ENCODE peak calls at places on chromosomes 6 and 20, in ten cellular contexts. P is brain microvascular endothelial cell, M is fibroblast of villous mesenchyme, Q is coronary artery, Z is endodermal cell, S is RWPE2, F is AG04449, K is foreskin fibroblast, N is right lobe of liver, B is AG09309. R is an unnamed sample.

GRCh38 chr6:5968817-5969726 is 37.7 kb downstream of the NRN1 start:
- DNase-seq in S (no peak), K (peak; percentile 18), Q (no peak), Z (peak; percentile 52), M (no peak), B (no peak), P (peak; percentile 20), F (no peak), N (peak; percentile 43), R (no peak)

GRCh38 chr20:6595704-6596103 is 171.8 kb upstream of the BMP2 start:
- DNase-seq in M (no peak), Z (no peak), P (peak; percentile 32), F (no peak), B (no peak), K (peak; percentile 33), N (no peak), Q (no peak), S (no peak), R (no peak)

GRCh38 chr6:93917216-93917615 is 497.9 kb upstream of the EPHA7 start:
- DNase-seq in F (no peak), N (no peak), S (no peak), B (no peak), Q (no peak), P (no peak), M (no peak), Z (no peak), K (no peak), R (no peak)

GRCh38 chr20:38169636-38170035 is 4.6 kb upstream of the TGM2 start:
- DNase-seq in B (no peak), F (no peak), N (no peak), Q (peak; percentile 73), Z (no peak), S (no peak), K (no peak), M (no peak), P (no peak), R (no peak)

GRCh38 chr20:63186528-63187316 is 29.2 kb downstream of the YTHDF1 start:
- DNase-seq in Z (no peak), B (no peak), M (no peak), N (no peak), S (no peak), P (no peak), Q (no peak), F (no peak), K (no peak), R (no peak)

GRCh38 chr20:59483481-59483880 is 120.9 kb upstream of the PHACTR3 start:
- DNase-seq in M (no peak), S (peak; percentile 59), F (no peak), N (no peak), K (no peak), B (no peak), Z (no peak), Q (no peak), P (no peak), R (no peak)

GRCh38 chr20:9506964-9507369 is 7.4 kb upstream of the LAMP5 start:
- DNase-seq in Q (no peak), F (no peak), B (no peak), M (no peak), S (peak; percentile 62), Z (peak; percentile 70), P (no peak), K (no peak), N (no peak), R (no peak)

GRCh38 chr6:64411226-64411625 is 775.6 kb downstream of the PHF3 start:
- DNase-seq in K (no peak), F (no peak), M (no peak), S (no peak), Q (no peak), Z (no peak), B (no peak), P (no peak), N (no peak), R (no peak)

GRCh38 chr6:45423111-45423900 is 45.6 kb upstream of the SUPT3H start:
- DNase-seq in S (no peak), P (no peak), Q (peak; percentile 76), Z (peak; percentile 80), N (peak; percentile 36), K (peak; percentile 42), B (no peak), F (no peak), M (no peak), R (no peak)

GRCh38 chr20:61590236-61590635 is 338.2 kb downstream of the CDH4 start:
- DNase-seq in B (no peak), M (no peak), Z (no peak), S (no peak), F (no peak), P (no peak), Q (no peak), N (no peak), K (no peak), R (no peak)

GRCh38 chr20:34076952-34077351 is 35.1 kb downstream of the EIF2S2 start:
- DNase-seq in Q (no peak), M (no peak), P (no peak), N (no peak), K (no peak), Z (no peak), S (peak; percentile 85), B (no peak), F (no peak), R (no peak)
- H3K4me3 ChIP-seq in Q (no peak overlapping the region), M (no peak overlapping the region), P (no peak overlapping the region), N (no peak overlapping the region), K (no peak overlapping the region), Z (no peak overlapping the region), S (no peak overlapping the region), B (no peak overlapping the region), F (no peak overlapping the region), R (no peak overlapping the region)

GRCh38 chr6:163010145-163010544 is 282.4 kb downstream of the PACRG start:
- DNase-seq in Z (no peak), N (no peak), S (no peak), P (no peak), B (no peak), K (no peak), Q (no peak), M (no peak), F (no peak), R (no peak)

DNA sequence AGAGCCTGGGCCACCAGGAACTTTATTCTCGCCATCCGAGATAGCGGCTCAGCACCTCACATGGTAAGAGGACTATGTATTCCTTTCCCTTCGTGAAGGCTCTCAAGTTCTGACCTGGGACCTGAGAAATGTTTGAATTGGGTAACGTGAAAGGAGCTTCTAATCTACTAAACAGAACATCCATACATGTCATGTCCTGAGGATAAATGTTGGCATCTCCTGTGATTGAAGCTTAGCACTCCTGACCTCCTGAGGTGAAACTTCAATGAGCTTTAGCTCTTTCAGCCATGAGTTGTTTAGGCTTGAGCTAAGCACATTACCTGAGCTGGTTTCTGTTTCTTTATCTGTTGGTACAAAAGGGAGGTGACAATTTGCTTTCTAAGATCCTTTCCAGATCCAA is 280.9 kb downstream of the PACRG start:
- DNase-seq in F (no peak), S (no peak), N (no peak), Z (peak; percentile 59), K (no peak), M (no peak), P (no peak), B (no peak), Q (no peak), R (no peak)
- H3K4me3 ChIP-seq in F (no peak overlapping the region), S (no peak overlapping the region), N (no peak overlapping the region), Z (no peak overlapping the region), K (no peak overlapping the region), M (no peak overlapping the region), P (no peak overlapping the region), B (no peak overlapping the region), Q (no peak overlapping the region), R (no peak overlapping the region)

DNA sequence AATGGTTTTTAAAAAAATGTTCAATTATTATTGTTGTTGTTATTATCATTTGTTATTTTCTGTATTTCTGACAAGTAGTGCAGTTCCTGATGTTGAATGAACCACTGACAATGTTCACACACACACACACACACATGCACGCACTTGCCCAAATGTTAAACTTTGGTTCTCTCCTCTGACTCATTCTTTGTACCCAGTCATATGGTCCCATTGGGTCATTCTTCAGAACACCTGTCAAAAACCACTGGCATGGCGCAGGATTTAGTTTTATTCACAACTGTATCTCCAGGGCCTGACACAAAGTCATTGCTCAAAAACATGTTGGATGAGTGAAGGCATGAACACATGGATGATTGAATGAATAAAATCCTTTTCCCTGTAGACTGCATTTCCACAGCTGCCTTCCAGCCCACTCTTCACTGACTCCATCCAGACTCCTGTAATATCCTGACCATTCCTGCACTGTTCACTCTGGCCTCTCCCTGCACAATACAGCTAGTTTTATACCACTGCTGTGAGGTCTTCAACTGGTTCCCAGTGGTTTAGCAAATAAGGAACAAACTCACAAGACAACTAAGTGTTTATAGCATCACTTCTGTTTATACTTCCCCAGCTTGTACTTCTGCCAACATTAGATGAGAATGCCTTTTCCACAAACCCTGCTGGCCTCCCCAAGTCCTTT is 6.9 kb upstream of the CST11 start:
- DNase-seq in N (no peak), M (no peak), Z (no peak), F (no peak), B (no peak), K (no peak), S (no peak), Q (no peak), P (no peak), R (no peak)
- H3K4me3 ChIP-seq in N (no peak overlapping the region), M (no peak overlapping the region), Z (no peak overlapping the region), F (no peak overlapping the region), B (no peak overlapping the region), K (no peak overlapping the region), S (no peak overlapping the region), Q (no peak overlapping the region), P (no peak overlapping the region), R (no peak overlapping the region)

GRCh38 chr6:10659697-10660348 is 34.6 kb downstream of the C6orf52 start:
- DNase-seq in P (no peak), B (no peak), Q (no peak), N (no peak), F (no peak), K (no peak), Z (peak; percentile 86), S (no peak), M (peak; percentile 2), R (no peak)
- H3K4me3 ChIP-seq in P (peak overlapping the region; percentile 34), B (no peak overlapping the region), Q (peak overlapping the region; percentile 57), N (no peak overlapping the region), F (peak overlapping the region; percentile 47), K (peak overlapping the region; percentile 35), Z (no peak overlapping the region), S (peak overlapping the region; percentile 32), M (peak overlapping the region; percentile 60), R (peak overlapping the region; percentile 24)

GRCh38 chr20:43190332-43190953 is 737 bp upstream of the PTPRT start:
- DNase-seq in N (no peak), B (no peak), K (no peak), P (no peak), Z (peak; percentile 51), M (no peak), Q (no peak), F (no peak), S (no peak), R (no peak)
- H3K4me3 ChIP-seq in N (no peak overlapping the region), B (no peak overlapping the region), K (no peak overlapping the region), P (no peak overlapping the region), Z (peak overlapping the region; percentile 67), M (no peak overlapping the region), Q (peak overlapping the region; percentile 61), F (no peak overlapping the region), S (no peak overlapping the region), R (no peak overlapping the region)

R was measured in skeletal muscle cell.